ENCODE peak calls at places on chromosomes 1 and 21, in nine cellular contexts. One of them, this sample, is unnamed.

GRCh38 chr1:84442256-84442655 is 36.8 kb upstream of the RPF1 start:
- DNase-seq in pancreas: no peak
- DNase-seq in fibroblast of lung: peak
- DNase-seq in endothelial cell of umbilical vein: peak
- DNase-seq in IMR-90: peak
- DNase-seq in heart left ventricle: no peak
- DNase-seq in MM.1S: peak
- DNase-seq in keratinocyte: peak
- DNase-seq in CD8-positive, alpha-beta T cell: no peak
- DNase-seq in this sample: no peak

GRCh38 chr1:7049913-7050625 is 264.8 kb downstream of the CAMTA1 start:
- DNase-seq in IMR-90: no peak
- DNase-seq in CD8-positive, alpha-beta T cell: peak
- DNase-seq in endothelial cell of umbilical vein: no peak
- DNase-seq in MM.1S: no peak
- DNase-seq in fibroblast of lung: no peak
- DNase-seq in heart left ventricle: no peak
- DNase-seq in pancreas: no peak
- DNase-seq in keratinocyte: no peak
- DNase-seq in this sample: no peak

GRCh38 chr1:150582371-150582770 is 3.0 kb upstream of the MCL1 start:
- DNase-seq in fibroblast of lung: no peak
- DNase-seq in IMR-90: peak
- DNase-seq in endothelial cell of umbilical vein: no peak
- DNase-seq in CD8-positive, alpha-beta T cell: no peak
- DNase-seq in MM.1S: no peak
- DNase-seq in pancreas: no peak
- DNase-seq in keratinocyte: no peak
- DNase-seq in heart left ventricle: no peak
- DNase-seq in this sample: no peak

GRCh38 chr1:219372916-219373615 is 199.4 kb downstream of the LYPLAL1 start:
- DNase-seq in CD8-positive, alpha-beta T cell: no peak
- DNase-seq in heart left ventricle: no peak
- DNase-seq in fibroblast of lung: no peak
- DNase-seq in pancreas: no peak
- DNase-seq in endothelial cell of umbilical vein: no peak
- DNase-seq in MM.1S: no peak
- DNase-seq in keratinocyte: no peak
- DNase-seq in IMR-90: no peak
- DNase-seq in this sample: no peak

GRCh38 chr1:165162671-165163241 is 193.8 kb downstream of the LMX1A start:
- DNase-seq in heart left ventricle: no peak
- DNase-seq in pancreas: no peak
- DNase-seq in endothelial cell of umbilical vein: no peak
- DNase-seq in fibroblast of lung: no peak
- DNase-seq in CD8-positive, alpha-beta T cell: no peak
- DNase-seq in keratinocyte: peak
- DNase-seq in MM.1S: no peak
- DNase-seq in IMR-90: no peak
- DNase-seq in this sample: no peak

GRCh38 chr1:12376236-12377064 is 146.6 kb downstream of the VPS13D start:
- DNase-seq in IMR-90: no peak
- DNase-seq in keratinocyte: no peak
- DNase-seq in pancreas: no peak
- DNase-seq in MM.1S: no peak
- DNase-seq in CD8-positive, alpha-beta T cell: no peak
- DNase-seq in endothelial cell of umbilical vein: peak
- DNase-seq in heart left ventricle: no peak
- DNase-seq in fibroblast of lung: no peak
- DNase-seq in this sample: peak

GRCh38 chr21:34886554-34887385 is 162.3 kb downstream of the RUNX1 start:
- DNase-seq in keratinocyte: no peak
- DNase-seq in IMR-90: no peak
- DNase-seq in fibroblast of lung: peak
- DNase-seq in pancreas: peak
- DNase-seq in heart left ventricle: peak
- DNase-seq in CD8-positive, alpha-beta T cell: peak
- DNase-seq in MM.1S: peak
- DNase-seq in endothelial cell of umbilical vein: peak
- DNase-seq in this sample: no peak

GRCh38 chr1:172745014-172745413 is 86.1 kb downstream of the FASLG start:
- DNase-seq in heart left ventricle: no peak
- DNase-seq in CD8-positive, alpha-beta T cell: no peak
- DNase-seq in IMR-90: peak
- DNase-seq in fibroblast of lung: peak
- DNase-seq in pancreas: peak
- DNase-seq in endothelial cell of umbilical vein: peak
- DNase-seq in MM.1S: peak
- DNase-seq in keratinocyte: no peak
- DNase-seq in this sample: no peak

GRCh38 chr1:205492201-205492667 is 12.2 kb upstream of the CDK18 start:
- DNase-seq in MM.1S: no peak
- DNase-seq in endothelial cell of umbilical vein: no peak
- DNase-seq in heart left ventricle: no peak
- DNase-seq in pancreas: no peak
- DNase-seq in keratinocyte: no peak
- DNase-seq in IMR-90: no peak
- DNase-seq in CD8-positive, alpha-beta T cell: no peak
- DNase-seq in fibroblast of lung: no peak
- DNase-seq in this sample: no peak

GRCh38 chr21:43779660-43780059 is 3.6 kb upstream of the CSTB start:
- DNase-seq in endothelial cell of umbilical vein: no peak
- DNase-seq in MM.1S: peak
- DNase-seq in heart left ventricle: no peak
- DNase-seq in IMR-90: no peak
- DNase-seq in pancreas: no peak
- DNase-seq in keratinocyte: no peak
- DNase-seq in CD8-positive, alpha-beta T cell: no peak
- DNase-seq in fibroblast of lung: no peak
- DNase-seq in this sample: no peak

GRCh38 chr1:40132383-40133121 is 28.6 kb upstream of the RLF start:
- DNase-seq in keratinocyte: no peak
- DNase-seq in IMR-90: no peak
- DNase-seq in MM.1S: no peak
- DNase-seq in heart left ventricle: no peak
- DNase-seq in pancreas: no peak
- DNase-seq in fibroblast of lung: peak
- DNase-seq in CD8-positive, alpha-beta T cell: no peak
- DNase-seq in endothelial cell of umbilical vein: peak
- DNase-seq in this sample: peak

GRCh38 chr1:111203681-111204210 is 3.3 kb upstream of the DENND2D start:
- DNase-seq in endothelial cell of umbilical vein: no peak
- DNase-seq in MM.1S: peak
- DNase-seq in pancreas: peak
- DNase-seq in keratinocyte: no peak
- DNase-seq in CD8-positive, alpha-beta T cell: peak
- DNase-seq in IMR-90: no peak
- DNase-seq in heart left ventricle: peak
- DNase-seq in fibroblast of lung: peak
- DNase-seq in this sample: peak

GRCh38 chr21:42313501-42313969 is 1.7 kb downstream of the TFF3 start:
- DNase-seq in IMR-90: no peak
- DNase-seq in pancreas: no peak
- DNase-seq in MM.1S: peak
- DNase-seq in keratinocyte: no peak
- DNase-seq in CD8-positive, alpha-beta T cell: no peak
- DNase-seq in heart left ventricle: no peak
- DNase-seq in fibroblast of lung: no peak
- DNase-seq in endothelial cell of umbilical vein: no peak
- DNase-seq in this sample: no peak

GRCh38 chr1:167052389-167052788 is 37.8 kb downstream of the GPA33 start:
- DNase-seq in fibroblast of lung: no peak
- DNase-seq in MM.1S: no peak
- DNase-seq in keratinocyte: no peak
- DNase-seq in endothelial cell of umbilical vein: no peak
- DNase-seq in pancreas: no peak
- DNase-seq in CD8-positive, alpha-beta T cell: no peak
- DNase-seq in heart left ventricle: no peak
- DNase-seq in IMR-90: no peak
- DNase-seq in this sample: no peak

GRCh38 chr1:55054396-55054795 is 15.0 kb downstream of the PCSK9 start:
- DNase-seq in IMR-90: no peak
- DNase-seq in keratinocyte: no peak
- DNase-seq in pancreas: no peak
- DNase-seq in endothelial cell of umbilical vein: no peak
- DNase-seq in MM.1S: no peak
- DNase-seq in fibroblast of lung: no peak
- DNase-seq in CD8-positive, alpha-beta T cell: no peak
- DNase-seq in heart left ventricle: no peak
- DNase-seq in this sample: no peak

GRCh38 chr1:29240400-29240837 is 4.1 kb downstream of the PTPRU start:
- DNase-seq in pancreas: no peak
- DNase-seq in CD8-positive, alpha-beta T cell: no peak
- DNase-seq in keratinocyte: no peak
- DNase-seq in fibroblast of lung: no peak
- DNase-seq in IMR-90: no peak
- DNase-seq in endothelial cell of umbilical vein: no peak
- DNase-seq in heart left ventricle: no peak
- DNase-seq in MM.1S: no peak
- DNase-seq in this sample: no peak

GRCh38 chr1:11486610-11487009 is 7.7 kb downstream of the DISP3 start:
- DNase-seq in CD8-positive, alpha-beta T cell: no peak
- DNase-seq in endothelial cell of umbilical vein: no peak
- DNase-seq in heart left ventricle: no peak
- DNase-seq in IMR-90: no peak
- DNase-seq in MM.1S: no peak
- DNase-seq in fibroblast of lung: no peak
- DNase-seq in keratinocyte: no peak
- DNase-seq in pancreas: no peak
- DNase-seq in this sample: no peak

GRCh38 chr1:212514056-212514614 is 81.4 kb downstream of the NENF start:
- DNase-seq in heart left ventricle: peak
- DNase-seq in MM.1S: no peak
- DNase-seq in IMR-90: peak
- DNase-seq in fibroblast of lung: peak
- DNase-seq in CD8-positive, alpha-beta T cell: no peak
- DNase-seq in endothelial cell of umbilical vein: no peak
- DNase-seq in keratinocyte: no peak
- DNase-seq in pancreas: peak
- DNase-seq in this sample: no peak

DNA sequence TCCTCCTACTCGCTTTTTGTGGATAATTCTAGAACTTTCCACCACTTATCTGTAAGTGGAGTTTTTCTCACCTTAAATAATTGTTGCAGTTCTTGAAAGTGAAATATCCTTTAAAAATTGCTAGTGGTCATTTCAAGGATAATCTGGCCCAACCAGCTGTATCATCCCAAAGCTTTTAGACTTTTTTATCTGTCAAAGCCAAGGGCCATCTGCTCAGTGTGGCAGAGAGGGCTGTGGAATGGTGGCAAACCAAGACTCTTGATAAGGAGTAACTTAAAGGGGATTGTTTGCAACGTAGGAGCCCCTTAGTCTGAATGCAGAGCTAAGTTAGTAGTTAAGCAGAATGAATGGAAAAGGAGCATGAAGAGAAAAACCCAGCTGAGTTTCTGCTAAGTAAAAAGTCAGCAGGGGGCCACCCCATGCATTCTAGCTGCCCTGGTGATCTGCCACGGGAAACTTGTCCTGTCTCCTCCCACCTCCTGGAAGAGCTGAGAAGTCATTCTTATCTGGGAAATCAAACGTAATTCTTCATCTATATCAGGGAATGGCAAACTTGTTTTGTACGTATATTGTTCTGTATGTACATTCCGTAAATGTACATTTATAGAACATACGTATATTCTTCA is 169.3 kb downstream of the PRDM2 start:
- DNase-seq in IMR-90: no peak
- DNase-seq in heart left ventricle: no peak
- DNase-seq in MM.1S: no peak
- DNase-seq in endothelial cell of umbilical vein: no peak
- DNase-seq in fibroblast of lung: no peak
- DNase-seq in pancreas: no peak
- DNase-seq in keratinocyte: no peak
- DNase-seq in CD8-positive, alpha-beta T cell: no peak
- DNase-seq in this sample: no peak
- H3K4me3 ChIP-seq in IMR-90: no peak
- H3K4me3 ChIP-seq in heart left ventricle: no peak
- H3K4me3 ChIP-seq in MM.1S: no peak
- H3K4me3 ChIP-seq in endothelial cell of umbilical vein: no peak
- H3K4me3 ChIP-seq in fibroblast of lung: no peak
- H3K4me3 ChIP-seq in pancreas: no peak
- H3K4me3 ChIP-seq in keratinocyte: no peak
- H3K4me3 ChIP-seq in CD8-positive, alpha-beta T cell: no peak
- H3K4me3 ChIP-seq in this sample: no peak

DNA sequence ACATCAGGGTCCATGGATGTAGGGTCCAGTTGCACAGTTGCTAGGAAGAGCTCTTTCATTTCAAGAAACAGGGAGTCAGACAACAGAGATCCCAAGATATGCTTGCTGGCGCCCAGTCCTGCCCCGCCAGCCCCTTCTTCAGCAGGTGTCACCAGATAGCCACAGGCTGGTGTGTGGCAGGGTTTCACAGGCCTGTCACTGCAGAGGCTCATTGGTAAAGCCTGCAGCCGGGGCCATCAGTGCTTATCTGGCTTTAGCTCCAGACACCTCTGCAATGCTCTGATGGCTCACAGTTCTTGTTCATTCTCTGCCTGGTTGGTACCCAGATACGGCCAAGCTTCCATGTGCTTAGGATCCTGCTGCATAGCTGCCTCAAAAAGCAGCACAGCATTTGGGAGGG is 12.4 kb upstream of the ZNF124 start:
- DNase-seq in MM.1S: no peak
- DNase-seq in IMR-90: no peak
- DNase-seq in CD8-positive, alpha-beta T cell: no peak
- DNase-seq in fibroblast of lung: no peak
- DNase-seq in endothelial cell of umbilical vein: no peak
- DNase-seq in keratinocyte: no peak
- DNase-seq in heart left ventricle: no peak
- DNase-seq in pancreas: no peak
- DNase-seq in this sample: no peak
- TF ChIP-seq CTCF in MM.1S: no peak
- TF ChIP-seq CTCF in IMR-90: no peak
- TF ChIP-seq CTCF in CD8-positive, alpha-beta T cell: no peak
- TF ChIP-seq CTCF in fibroblast of lung: no peak
- TF ChIP-seq CTCF in endothelial cell of umbilical vein: no peak
- TF ChIP-seq CTCF in keratinocyte: no peak
- TF ChIP-seq CTCF in heart left ventricle: no peak
- TF ChIP-seq CTCF in pancreas: no peak
- TF ChIP-seq CTCF in this sample: no peak

GRCh38 chr1:162342452-162342983 is 34.1 kb downstream of the SPATA46 start:
- DNase-seq in keratinocyte: no peak
- DNase-seq in pancreas: no peak
- DNase-seq in endothelial cell of umbilical vein: no peak
- DNase-seq in heart left ventricle: no peak
- DNase-seq in IMR-90: no peak
- DNase-seq in fibroblast of lung: no peak
- DNase-seq in CD8-positive, alpha-beta T cell: no peak
- DNase-seq in MM.1S: no peak
- DNase-seq in this sample: no peak
- H3K27ac ChIP-seq in keratinocyte: no peak
- H3K27ac ChIP-seq in pancreas: no peak
- H3K27ac ChIP-seq in endothelial cell of umbilical vein: no peak
- H3K27ac ChIP-seq in heart left ventricle: no peak
- H3K27ac ChIP-seq in IMR-90: no peak
- H3K27ac ChIP-seq in fibroblast of lung: no peak
- H3K27ac ChIP-seq in CD8-positive, alpha-beta T cell: no peak
- H3K27ac ChIP-seq in MM.1S: no peak
- H3K27ac ChIP-seq in this sample: no peak

DNA sequence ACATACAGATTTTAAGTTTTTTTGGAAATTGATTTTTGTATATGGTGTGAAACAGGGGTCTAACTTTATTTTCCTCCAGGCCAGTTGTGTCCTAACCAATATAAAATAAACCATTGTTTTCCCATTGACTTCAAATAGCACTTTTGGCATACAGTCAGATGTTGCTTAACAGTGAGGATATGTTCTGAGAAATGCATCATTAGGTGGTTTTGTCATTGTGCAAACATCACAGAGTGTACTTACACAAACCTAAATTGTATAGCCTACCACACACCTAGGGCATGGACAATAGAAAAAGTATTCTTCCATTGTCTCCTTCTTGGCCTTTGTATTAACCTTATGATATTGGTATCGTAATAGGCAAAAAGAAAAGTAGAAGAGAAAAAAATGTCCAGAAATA is 37.4 kb upstream of the DISP1 start:
- DNase-seq in endothelial cell of umbilical vein: no peak
- DNase-seq in MM.1S: no peak
- DNase-seq in IMR-90: peak
- DNase-seq in CD8-positive, alpha-beta T cell: no peak
- DNase-seq in heart left ventricle: no peak
- DNase-seq in pancreas: no peak
- DNase-seq in fibroblast of lung: peak
- DNase-seq in keratinocyte: no peak
- DNase-seq in this sample: no peak
- H3K4me3 ChIP-seq in endothelial cell of umbilical vein: no peak
- H3K4me3 ChIP-seq in MM.1S: no peak
- H3K4me3 ChIP-seq in IMR-90: no peak
- H3K4me3 ChIP-seq in CD8-positive, alpha-beta T cell: no peak
- H3K4me3 ChIP-seq in heart left ventricle: no peak
- H3K4me3 ChIP-seq in pancreas: no peak
- H3K4me3 ChIP-seq in fibroblast of lung: no peak
- H3K4me3 ChIP-seq in keratinocyte: no peak
- H3K4me3 ChIP-seq in this sample: no peak